ENCODE peak calls at places on chromosome 16, in four cellular contexts. K is HepG2, Z is H1, H is K562. O is an unnamed sample.

GRCh38 chr16:85475233-85475632 is 137.9 kb upstream of the GSE1 start:
- DNase-seq in K (no peak), Z (no peak), H (no peak), O (no peak)

GRCh38 chr16:49271363-49271762 is 10.3 kb downstream of the CBLN1 start:
- DNase-seq in K (no peak), Z (no peak), H (no peak), O (no peak)

GRCh38 chr16:63061319-63061718 is 1025.1 kb upstream of the CDH8 start:
- DNase-seq in K (no peak), Z (peak), H (no peak), O (no peak)

GRCh38 chr16:23496826-23497542 is 13.3 kb downstream of the GGA2 start:
- DNase-seq in K (no peak), Z (no peak), H (no peak), O (no peak)

GRCh38 chr16:11379420-11379819 is 34.2 kb downstream of the RMI2 start:
- DNase-seq in K (no peak), Z (no peak), H (no peak), O (peak)

GRCh38 chr16:21663889-21664647 is at the start of gene OTOA:
- DNase-seq in K (no peak), Z (peak), H (no peak), O (no peak)

GRCh38 chr16:60151987-60152386 is 1417.9 kb upstream of the GOT2 start:
- DNase-seq in K (peak), Z (no peak), H (no peak), O (no peak)

GRCh38 chr16:79316004-79316458 is 284.5 kb downstream of the MAF start:
- DNase-seq in K (no peak), Z (no peak), H (no peak), O (peak)

GRCh38 chr16:20674684-20675487 is 22.6 kb downstream of the ACSM1 start:
- DNase-seq in K (peak), Z (peak), H (peak), O (no peak)

GRCh38 chr16:57590654-57591085 is 37.8 kb upstream of the ADGRG1 start:
- DNase-seq in K (peak), Z (no peak), H (peak), O (no peak)

GRCh38 chr16:17397499-17397891 is 73.3 kb downstream of the XYLT1 start:
- DNase-seq in K (peak), Z (no peak), H (peak), O (no peak)

GRCh38 chr16:27108051-27108770 is 41.5 kb downstream of the C16orf82 start:
- DNase-seq in K (no peak), Z (no peak), H (no peak), O (no peak)

GRCh38 chr16:65339062-65339461 is 217.2 kb upstream of the CDH11 start:
- DNase-seq in K (no peak), Z (no peak), H (no peak), O (no peak)

GRCh38 chr16:54921229-54921824 is 9.3 kb upstream of the IRX5 start:
- DNase-seq in K (no peak), Z (no peak), H (no peak), O (no peak)

GRCh38 chr16:15946257-15947044 is 3.0 kb upstream of the ABCC1 start:
- DNase-seq in K (peak), Z (no peak), H (no peak), O (no peak)

GRCh38 chr16:56246051-56246817 is 54.9 kb downstream of the GNAO1 start:
- DNase-seq in K (peak), Z (no peak), H (no peak), O (no peak)

GRCh38 chr16:54067317-54068065 is 219.1 kb downstream of the IRX3 start:
- DNase-seq in K (peak), Z (no peak), H (no peak), O (no peak)

GRCh38 chr16:50425648-50426047 is 56.9 kb upstream of the BRD7 start:
- DNase-seq in K (no peak), Z (no peak), H (peak), O (no peak)

GRCh38 chr16:27458196-27458728 is 56.3 kb downstream of the IL21R start:
- DNase-seq in K (no peak), Z (no peak), H (no peak), O (no peak)

GRCh38 chr16:12024429-12024828 is 47.9 kb downstream of the SNX29 start:
- DNase-seq in K (peak), Z (no peak), H (no peak), O (no peak)

GRCh38 chr16:24668481-24669001 is 60.9 kb upstream of the TNRC6A start:
- DNase-seq in K (no peak), Z (no peak), H (no peak), O (no peak)

GRCh38 chr16:79519448-79519847 is 81.1 kb downstream of the MAF start:
- DNase-seq in K (no peak), Z (no peak), H (peak), O (no peak)

GRCh38 chr16:46975908-46976470 is 2.5 kb upstream of the DNAJA2 start:
- DNase-seq in K (no peak), Z (no peak), H (no peak), O (no peak)

GRCh38 chr16:19636436-19637267 is 81.1 kb downstream of the VPS35L start:
- DNase-seq in K (no peak), Z (no peak), H (no peak), O (no peak)

GRCh38 chr16:11181889-11182279 is 74.1 kb downstream of the SOCS1 start:
- DNase-seq in K (no peak), Z (no peak), H (no peak), O (no peak)

GRCh38 chr16:81863630-81864352 is 84.7 kb downstream of the PLCG2 start:
- DNase-seq in K (no peak), Z (no peak), H (no peak), O (peak)

GRCh38 chr16:21117567-21117966 is 33.1 kb downstream of the DNAH3 start:
- DNase-seq in K (no peak), Z (no peak), H (no peak), O (no peak)

GRCh38 chr16:17346774-17347569 is 123.8 kb downstream of the XYLT1 start:
- DNase-seq in K (no peak), Z (no peak), H (no peak), O (peak)

GRCh38 chr16:58196898-58197313 is 1.0 kb downstream of the CSNK2A2 start:
- DNase-seq in K (no peak), Z (no peak), H (no peak), O (no peak)

GRCh38 chr16:84690088-84690819 is 9.5 kb upstream of the USP10 start:
- DNase-seq in K (no peak), Z (no peak), H (no peak), O (no peak)

GRCh38 chr16:50360033-50360778 is 8.6 kb downstream of the BRD7 start:
- DNase-seq in K (no peak), Z (no peak), H (no peak), O (no peak)

GRCh38 chr16:46691720-46692119 is 2.3 kb downstream of the ORC6 start:
- DNase-seq in K (no peak), Z (no peak), H (no peak), O (no peak)

GRCh38 chr16:48961546-48961945 is 320.1 kb downstream of the CBLN1 start:
- DNase-seq in K (no peak), Z (no peak), H (no peak), O (no peak)

GRCh38 chr16:5045499-5046115 is 11.9 kb upstream of the NAGPA start:
- DNase-seq in K (no peak), Z (no peak), H (no peak), O (no peak)

GRCh38 chr16:56307534-56307873 is 116.2 kb downstream of the GNAO1 start:
- DNase-seq in K (no peak), Z (no peak), H (no peak), O (no peak)

GRCh38 chr16:19808061-19808621 is 76.5 kb downstream of the GPRC5B start:
- DNase-seq in K (no peak), Z (no peak), H (no peak), O (no peak)

DNA sequence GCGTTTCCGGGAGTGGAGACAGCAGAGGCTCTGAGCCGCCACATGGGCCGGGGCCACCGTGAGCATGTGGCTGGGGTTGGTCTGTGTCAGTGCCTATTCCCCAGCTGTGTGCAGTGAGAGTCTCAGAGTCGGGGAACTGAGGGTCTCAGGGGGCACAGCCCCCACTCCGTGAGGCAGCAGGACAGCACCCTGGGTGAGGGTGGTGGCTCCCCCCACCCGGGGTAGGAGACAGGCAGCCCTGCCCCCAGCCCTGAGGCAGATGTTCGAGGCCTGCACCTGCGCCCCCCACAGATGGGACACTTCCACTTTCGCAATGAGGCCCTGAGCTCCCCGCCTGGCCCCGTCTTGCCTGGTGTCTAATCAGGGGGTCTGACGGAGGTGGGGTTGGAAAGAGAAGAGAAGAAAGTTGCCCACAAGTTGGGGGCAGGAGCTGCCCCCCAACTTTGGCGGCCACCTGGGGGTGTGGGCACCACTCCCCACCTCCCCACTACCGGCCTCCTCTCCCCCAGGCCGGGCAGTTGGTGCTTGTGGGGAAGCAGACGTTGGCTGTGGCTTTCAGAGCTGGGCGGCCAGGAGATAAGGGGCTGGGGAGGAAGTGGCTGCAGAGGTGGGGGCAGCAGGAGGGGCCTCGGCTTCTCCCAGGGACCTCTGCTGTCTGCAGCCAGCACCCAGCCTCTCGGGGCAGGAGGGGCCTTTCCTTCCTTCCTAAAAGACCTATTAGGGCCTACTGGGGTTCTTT is 1.8 kb upstream of the CBFA2T3 start:
- DNase-seq in K (no peak), Z (no peak), H (peak), O (peak)
- TF ChIP-seq POLR2A in K (no peak), Z (no peak), H (peak), O (peak)

DNA sequence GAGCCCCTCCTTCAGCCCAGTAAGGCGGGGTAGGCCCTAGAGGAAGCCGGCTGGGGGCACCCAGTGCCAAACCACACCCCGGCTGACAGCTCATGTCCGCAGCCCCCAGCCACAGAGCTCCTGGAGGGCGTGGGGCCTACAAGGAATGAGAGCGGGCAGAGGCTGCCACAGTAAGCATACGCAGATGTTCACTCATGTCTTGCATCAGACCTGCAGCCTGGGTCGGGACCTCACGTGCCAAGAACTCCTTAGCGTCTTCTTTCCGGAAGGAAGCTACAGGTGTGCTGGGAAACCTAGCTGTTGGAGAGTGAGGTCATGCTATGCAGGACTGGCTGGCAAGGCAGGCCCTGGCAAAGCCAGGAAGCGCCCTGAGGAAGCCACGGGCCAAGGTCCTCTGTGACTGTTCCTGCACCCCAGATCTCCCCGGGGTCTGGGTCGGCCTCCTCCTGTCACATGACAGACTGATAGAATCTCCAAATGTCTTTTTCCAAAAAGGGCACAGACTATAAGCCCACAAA is 1.6 kb downstream of the ZNF598 start:
- DNase-seq in K (no peak), Z (no peak), H (no peak), O (no peak)
- TF ChIP-seq POLR2AphosphoS5 in K (no peak), Z (no peak), H (no peak), O (no peak)

GRCh38 chr16:77767826-77768225 is 20.5 kb upstream of the VAT1L start:
- DNase-seq in K (no peak), Z (no peak), H (no peak), O (no peak)
- TF ChIP-seq TAF1 in K (no peak), Z (no peak), H (no peak), O (no peak)

GRCh38 chr16:89052191-89052787 is 41.4 kb upstream of the ACSF3 start:
- DNase-seq in K (no peak), Z (no peak), H (no peak), O (no peak)

GRCh38 chr16:89053725-89054029 is 40.0 kb upstream of the ACSF3 start:
- DNase-seq in K (no peak), Z (no peak), H (no peak), O (no peak)

GRCh38 chr16:89051521-89052166 is 42.0 kb upstream of the ACSF3 start:
- DNase-seq in K (no peak), Z (no peak), H (no peak), O (no peak)

GRCh38 chr16:89054261-89054661 is 39.4 kb upstream of the ACSF3 start:
- DNase-seq in K (no peak), Z (no peak), H (no peak), O (no peak)

DNA sequence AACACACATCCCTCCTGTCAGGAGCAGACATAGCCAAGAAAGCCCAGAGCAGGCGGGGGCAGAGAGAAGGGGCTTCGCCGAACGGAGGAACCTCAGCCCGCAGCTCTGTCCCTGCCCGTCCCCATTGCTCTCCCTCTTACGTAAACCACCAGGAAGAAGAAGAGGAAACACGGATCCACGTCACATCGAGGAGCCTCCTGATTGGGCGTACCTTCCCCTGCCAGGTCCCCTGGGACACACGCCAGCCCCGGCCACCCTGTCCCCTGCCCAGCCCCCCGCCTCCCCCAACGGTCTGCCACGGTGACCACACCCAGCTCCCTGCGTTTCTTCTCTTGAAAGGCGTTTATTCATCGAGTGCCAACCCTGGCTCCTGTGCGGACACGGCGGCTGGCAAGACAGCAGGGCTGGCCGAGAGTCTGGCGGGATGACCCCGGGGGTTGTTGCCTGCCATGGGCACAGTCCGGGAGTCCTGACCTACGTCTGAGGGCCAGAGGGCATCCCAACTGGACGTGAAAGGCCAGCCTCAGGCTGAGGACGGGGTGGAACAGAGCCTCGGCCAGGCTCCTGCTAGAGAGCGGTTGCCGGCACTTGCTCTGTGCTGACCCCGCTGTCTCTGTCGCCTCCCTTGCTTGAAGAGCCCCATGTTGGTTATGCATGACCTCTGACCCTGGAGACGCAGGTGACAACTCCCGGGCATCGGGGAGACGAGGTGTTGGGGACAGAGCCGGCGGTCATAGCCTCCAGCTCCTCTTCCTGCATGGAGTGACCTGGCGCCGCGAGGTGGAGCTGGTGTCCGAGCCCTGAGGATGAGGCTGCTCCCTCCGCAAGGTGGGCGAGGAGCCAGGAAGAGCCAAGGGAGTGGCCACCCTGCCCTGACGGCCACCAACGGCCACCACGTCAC is 40.6 kb upstream of the ACSF3 start:
- DNase-seq in K (peak), Z (no peak), H (peak), O (no peak)
- TF ChIP-seq POLR2A in K (no peak), Z (no peak), H (no peak), O (no peak)

DNA sequence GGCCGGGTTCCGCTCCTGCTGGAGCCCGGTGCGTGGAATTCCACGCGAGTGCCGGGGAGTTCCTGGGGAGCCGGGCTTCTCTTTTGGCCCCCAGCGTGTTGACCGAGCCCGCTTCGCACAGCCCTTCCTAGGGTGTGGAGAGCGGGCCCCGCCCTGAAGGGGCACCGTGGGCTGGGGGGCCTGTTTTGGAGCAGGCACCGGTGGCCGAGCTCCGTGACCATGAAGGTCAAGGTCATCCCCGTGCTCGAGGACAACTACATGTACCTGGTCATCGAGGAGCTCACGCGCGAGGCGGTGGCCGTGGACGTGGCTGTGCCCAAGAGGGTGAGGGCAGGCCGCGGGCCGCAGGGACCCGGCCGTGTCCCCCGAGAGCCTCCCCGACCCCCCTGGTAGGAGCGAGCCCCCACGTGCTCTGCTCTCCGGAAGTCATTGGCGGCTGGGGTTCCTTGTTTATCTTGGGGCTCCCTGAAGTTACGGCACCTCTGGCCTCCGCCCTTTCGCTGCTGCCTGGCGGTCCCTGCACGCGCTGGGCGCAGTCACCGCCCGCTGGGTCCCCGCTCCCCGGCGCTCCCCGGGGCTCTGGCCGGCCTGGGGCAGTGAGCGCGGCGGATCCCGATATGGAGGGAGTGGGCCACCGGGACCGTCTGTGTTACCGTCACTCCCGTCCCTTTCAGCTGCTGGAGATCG is 528 bp downstream of the HAGHL start:
- DNase-seq in K (no peak), Z (no peak), H (peak), O (no peak)
- TF ChIP-seq POLR2AphosphoS5 in K (no peak), Z (no peak), H (no peak), O (no peak)

DNA sequence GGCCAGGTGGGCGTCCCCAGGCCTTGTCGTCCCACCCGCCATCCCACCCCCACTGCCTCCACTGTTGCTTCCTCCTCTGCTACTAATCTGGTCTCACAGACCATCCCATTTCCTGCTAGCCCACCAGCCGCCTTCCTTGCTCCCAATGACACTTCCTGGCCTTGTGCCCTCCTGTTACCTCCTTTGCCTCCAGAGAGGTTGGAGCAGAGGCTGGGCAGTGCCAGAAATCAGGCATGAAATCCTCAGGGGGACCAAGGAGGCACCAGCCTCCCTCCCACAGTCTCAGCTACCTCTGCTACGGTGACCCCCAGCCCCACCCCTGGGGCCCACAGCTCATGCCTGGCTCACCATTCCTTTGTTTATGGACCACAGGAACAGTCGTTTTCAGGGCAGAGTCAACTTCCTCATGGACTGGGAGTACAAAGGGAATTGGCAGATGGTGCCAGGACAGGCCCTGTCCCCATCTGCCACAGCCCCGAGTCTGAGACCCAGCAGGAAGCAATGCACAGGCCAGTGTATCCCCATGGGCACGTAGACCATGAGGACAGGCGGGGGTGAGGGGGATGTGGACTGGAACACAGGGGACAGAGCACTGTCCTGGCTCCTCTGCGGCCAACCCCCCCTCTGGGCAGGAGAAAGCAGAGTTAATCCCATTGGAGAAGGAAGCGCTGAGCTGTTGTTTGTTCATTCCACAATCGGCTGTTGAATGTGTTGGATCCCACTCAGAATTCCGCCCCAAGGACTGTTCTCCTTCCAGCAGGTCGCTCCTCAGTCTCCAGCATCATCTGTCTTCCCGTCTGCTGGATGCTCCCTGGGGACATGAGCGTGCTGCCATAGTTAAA is 2.2 kb upstream of the CDH5 start:
- DNase-seq in K (no peak), Z (no peak), H (no peak), O (no peak)
- TF ChIP-seq TAF1 in K (no peak), Z (no peak), H (no peak), O (no peak)

O was measured in GM12892.